ENCODE peak calls at places on chromosome 13, in four cellular contexts. Z, D, W and N are unnamed samples.

GRCh38 chr13:18946738-18947137 is 234.9 kb downstream of the TUBA3C start:
- ATAC-seq in Z (no peak), D (no peak), W (no peak), N (no peak)

GRCh38 chr13:90502143-90502542 is 845.3 kb upstream of the MIR17HG start:
- ATAC-seq in W (peak), D (no peak), Z (no peak), N (no peak)

GRCh38 chr13:60211548-60211947 is 47.8 kb upstream of the DIAPH3 start:
- ATAC-seq in W (no peak), Z (no peak), D (no peak), N (no peak)

GRCh38 chr13:23946067-23946466 is 48.8 kb upstream of the C1QTNF9B start:
- ATAC-seq in W (no peak), D (no peak), Z (no peak), N (no peak)

GRCh38 chr13:75285310-75285709 is 196.7 kb downstream of the TBC1D4 start:
- ATAC-seq in D (no peak), W (no peak), Z (no peak), N (no peak)

GRCh38 chr13:89052699-89053098 is 1381.5 kb downstream of the SLITRK5 start:
- ATAC-seq in Z (no peak), D (no peak), W (no peak), N (no peak)

GRCh38 chr13:20457670-20458069 is 68.0 kb downstream of the CRYL1 start:
- ATAC-seq in D (no peak), Z (no peak), W (no peak), N (no peak)

GRCh38 chr13:102897371-102898138 is 51.7 kb downstream of the ERCC5 start:
- ATAC-seq in W (no peak), Z (no peak), D (peak), N (no peak)

GRCh38 chr13:75802161-75802560 is 166.0 kb downstream of the LMO7 start:
- ATAC-seq in W (no peak), D (no peak), Z (no peak), N (no peak)

GRCh38 chr13:23680836-23681235 is 110.6 kb downstream of the TNFRSF19 start:
- ATAC-seq in D (no peak), Z (no peak), W (no peak), N (no peak)

GRCh38 chr13:79723462-79724116 is 242.6 kb downstream of the NDFIP2 start:
- ATAC-seq in D (no peak), W (peak), Z (no peak), N (peak)

GRCh38 chr13:37127706-37128241 is 22.3 kb upstream of the CSNK1A1L start:
- ATAC-seq in W (peak), D (peak), Z (no peak), N (peak)

GRCh38 chr13:114064516-114065140 is 67.8 kb downstream of the RASA3 start:
- ATAC-seq in D (peak), W (peak), Z (peak), N (peak)

GRCh38 chr13:22874839-22875238 is 305.9 kb upstream of the SGCG start:
- ATAC-seq in Z (no peak), D (no peak), W (no peak), N (no peak)

GRCh38 chr13:91360246-91360751 is 12.8 kb downstream of the MIR17HG start:
- ATAC-seq in Z (no peak), W (no peak), D (no peak), N (no peak)

DNA sequence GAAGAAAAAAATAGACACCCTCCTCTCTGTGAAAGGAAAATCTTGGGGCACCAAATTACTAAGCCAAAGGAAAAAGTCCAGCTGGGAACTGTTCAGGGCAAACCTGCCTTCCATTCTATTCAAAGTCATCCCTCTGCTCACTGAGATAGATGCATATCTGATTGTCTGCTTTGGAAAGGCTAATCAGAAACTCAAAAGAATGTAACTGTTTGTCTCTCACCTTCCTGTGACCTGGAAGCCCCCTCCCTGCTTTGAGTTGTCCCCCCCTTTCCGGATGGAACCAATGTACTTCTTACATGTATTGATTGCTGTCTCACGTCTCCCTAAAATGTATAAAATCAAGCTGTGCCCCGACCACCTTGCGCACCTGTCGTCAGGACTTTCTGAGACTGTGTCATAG is 216.0 kb upstream of the SOX1 start:
- ATAC-seq in W (no peak), Z (no peak), D (no peak), N (no peak)
- TF ChIP-seq POLR2A in W (no peak), Z (no peak), D (no peak), N (no peak)

DNA sequence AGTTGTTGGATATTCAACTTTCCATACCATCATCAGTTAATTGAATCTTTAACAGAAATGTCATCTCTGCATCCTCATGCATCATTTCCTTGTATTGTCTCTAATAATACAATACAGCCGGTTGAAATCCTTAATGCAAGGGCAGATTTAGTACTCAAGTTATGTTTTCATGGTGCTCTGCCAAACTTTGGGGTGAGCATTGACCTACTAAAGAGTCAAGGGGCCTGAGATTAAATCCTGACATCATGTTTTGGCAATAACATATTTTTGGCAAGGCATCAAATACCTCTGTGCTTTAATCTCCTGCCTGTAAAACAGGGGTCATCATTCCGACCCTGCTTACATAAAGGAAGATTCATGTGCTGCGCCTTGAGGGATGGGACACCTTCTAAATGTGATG is 42.7 kb upstream of the ABCC4 start:
- ATAC-seq in Z (no peak), W (no peak), D (no peak), N (no peak)
- TF ChIP-seq POLR2A in Z (no peak), W (no peak), D (no peak), N (no peak)

GRCh38 chr13:110712849-110713641 is 455 bp upstream of the ING1 start:
- ATAC-seq in D (peak), W (peak), Z (peak), N (peak)
- TF ChIP-seq POLR2A in D (peak), W (peak), Z (peak), N (peak)

DNA sequence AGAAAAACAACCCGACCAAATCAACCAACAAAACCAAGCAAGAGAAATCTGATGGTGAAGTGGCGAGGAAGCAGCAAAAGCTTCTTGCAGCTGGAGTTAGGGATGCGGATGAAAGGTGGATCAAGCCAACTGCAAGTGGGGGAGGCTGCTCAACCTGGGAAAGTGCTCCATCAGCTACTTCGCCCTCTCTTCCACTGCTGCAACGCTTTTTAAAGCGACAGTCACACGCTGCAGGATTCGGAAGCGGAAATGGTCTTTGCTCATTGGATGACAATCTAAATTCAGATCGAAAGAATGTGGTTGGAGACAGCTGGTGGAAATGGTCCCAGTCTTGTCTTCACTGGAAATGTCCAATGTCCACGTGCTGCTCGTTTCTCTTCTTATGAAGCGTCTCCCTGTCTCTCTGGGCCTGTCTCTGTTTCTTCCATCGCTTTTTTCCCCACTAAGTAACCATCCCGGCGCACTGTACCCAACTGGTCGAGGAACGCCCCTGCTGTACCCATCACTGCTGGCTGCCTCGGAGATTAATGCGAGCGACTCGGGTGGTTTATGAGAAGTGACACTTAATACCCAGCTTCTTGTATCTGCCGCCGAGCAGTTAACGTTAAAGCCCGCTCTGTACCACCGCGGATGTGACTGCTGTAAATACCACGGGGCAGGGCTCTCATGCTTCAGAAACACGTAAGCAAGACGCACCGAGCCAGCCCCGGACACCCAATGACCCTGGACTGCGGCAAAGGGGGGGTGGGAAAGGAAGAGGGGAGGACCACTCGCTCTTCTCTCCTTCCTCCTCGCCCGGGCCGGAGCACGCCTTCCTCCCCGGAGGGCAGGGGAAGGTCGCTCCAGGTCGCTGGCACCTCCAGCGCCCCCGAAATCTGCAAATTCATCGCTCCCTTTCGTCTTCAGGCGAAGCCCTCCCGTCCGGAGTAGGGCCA is 1.9 kb upstream of the FGF9 start:
- ATAC-seq in W (no peak), Z (no peak), D (no peak), N (no peak)
- TF ChIP-seq POLR2A in W (no peak), Z (no peak), D (no peak), N (no peak)

DNA sequence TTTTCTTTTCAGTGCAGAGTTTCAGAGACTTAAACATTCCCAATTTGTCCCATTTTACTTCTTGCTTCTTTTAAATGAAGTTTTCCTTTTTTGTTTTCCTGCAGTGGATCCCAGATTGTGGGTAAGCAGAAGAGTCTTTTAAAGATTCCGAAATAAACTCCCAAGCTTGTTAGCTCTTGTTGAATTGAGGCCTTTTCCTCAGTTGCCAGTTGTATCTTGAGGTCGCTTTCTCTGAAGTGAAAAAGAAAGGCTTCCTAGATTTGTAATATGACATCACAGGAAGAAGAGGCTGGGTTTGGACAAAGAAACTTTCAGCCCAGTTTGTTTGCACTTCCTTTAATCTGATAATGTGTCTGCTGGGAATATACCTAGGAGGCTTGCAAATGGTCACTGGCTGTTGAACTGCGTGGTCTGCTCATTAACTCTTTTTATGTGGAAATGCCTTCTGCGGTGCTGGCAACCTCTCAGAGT is at the start of gene LPAR6:
- ATAC-seq in W (peak), D (peak), Z (no peak), N (peak)
- TF ChIP-seq POLR2A in W (no peak), D (peak), Z (no peak), N (peak)

GRCh38 chr13:98912846-98913245 is 65.0 kb downstream of the DOCK9 start:
- ATAC-seq in W (no peak), D (no peak), Z (no peak), N (no peak)

GRCh38 chr13:98919566-98919965 is 58.3 kb downstream of the DOCK9 start:
- ATAC-seq in D (no peak), Z (no peak), W (no peak), N (no peak)

GRCh38 chr13:98918771-98919170 is 59.1 kb downstream of the DOCK9 start:
- ATAC-seq in D (peak), Z (no peak), W (no peak), N (no peak)

GRCh38 chr13:98916403-98916802 is 61.5 kb downstream of the DOCK9 start:
- ATAC-seq in D (no peak), Z (no peak), W (no peak), N (no peak)

DNA sequence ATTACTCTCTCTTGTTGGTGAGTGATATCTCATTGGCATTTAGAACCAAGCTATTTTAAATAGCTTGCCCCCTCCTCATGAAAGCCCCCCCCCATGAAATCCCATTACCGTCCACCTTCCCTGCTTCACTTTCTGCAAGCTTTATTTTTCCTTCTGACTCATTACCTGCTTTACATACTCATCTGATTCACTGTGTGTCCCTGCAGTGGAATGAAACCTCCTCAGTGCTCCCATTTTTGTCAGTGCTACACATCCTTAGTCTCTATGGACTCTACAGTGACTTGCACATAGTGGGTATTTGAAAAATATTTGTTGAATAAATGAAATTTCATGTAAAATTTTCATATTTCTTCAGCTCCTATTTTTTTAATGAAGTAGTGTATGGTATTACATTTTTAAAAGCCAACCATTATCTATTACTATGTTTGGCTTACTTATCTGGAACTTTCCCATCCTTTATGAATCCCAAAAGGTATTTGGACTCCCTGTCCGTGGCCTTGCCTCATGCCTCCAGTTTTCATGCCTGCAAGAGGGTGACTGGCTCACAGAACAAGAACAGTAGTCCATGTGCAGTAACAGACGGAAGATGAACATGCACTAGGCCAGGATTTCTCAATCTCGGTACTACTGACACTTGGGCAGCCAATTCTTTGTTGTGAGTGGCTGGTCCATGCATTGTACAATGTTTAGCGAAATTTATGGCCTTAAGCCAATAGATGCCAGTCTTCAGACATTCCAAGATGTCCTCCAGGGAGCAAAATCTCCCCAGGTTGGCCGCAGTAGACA is 62.1 kb downstream of the DOCK9 start:
- ATAC-seq in D (no peak), W (no peak), Z (no peak), N (peak)
- TF ChIP-seq POLR2A in D (no peak), W (no peak), Z (no peak), N (no peak)